ENCODE peak calls at places on chromosomes 3 and 15, in four cellular contexts. Y is A549, B is HepG2, R is K562. H is an unnamed sample.

GRCh38 chr15:38817427-38818155 is 253.0 kb upstream of the RASGRP1 start:
- DNase-seq in B (peak), R (peak), Y (peak), H (peak)

GRCh38 chr3:100401674-100402036 is 316 bp downstream of the LNP1 start:
- DNase-seq in Y (no peak), B (no peak), R (peak), H (no peak)

GRCh38 chr3:16219777-16220176 is 45.0 kb downstream of the DPH3 start:
- DNase-seq in B (no peak), R (no peak), Y (no peak), H (no peak)

GRCh38 chr3:51799879-51800757 is 21.1 kb upstream of the IQCF6 start:
- DNase-seq in Y (peak), B (peak), R (peak), H (peak)

GRCh38 chr15:63176302-63176701 is 13.1 kb upstream of the RAB8B start:
- DNase-seq in R (no peak), Y (no peak), B (no peak), H (no peak)

GRCh38 chr3:184645304-184645703 is 66.6 kb downstream of the MAGEF1 start:
- DNase-seq in Y (no peak), B (peak), R (no peak), H (no peak)

GRCh38 chr15:69926011-69926410 is 171.7 kb downstream of the TLE3 start:
- DNase-seq in B (no peak), R (no peak), Y (no peak), H (no peak)

GRCh38 chr15:58903232-58903631 is 30.2 kb downstream of the SLTM start:
- DNase-seq in Y (no peak), B (no peak), R (no peak), H (no peak)

GRCh38 chr3:193831495-193832455 is 238.8 kb downstream of the OPA1 start:
- DNase-seq in Y (no peak), B (no peak), R (no peak), H (peak)

GRCh38 chr15:71471347-71471746 is 339.0 kb upstream of the NR2E3 start:
- DNase-seq in R (no peak), B (no peak), Y (no peak), H (no peak)

GRCh38 chr3:150703756-150704344 is at the start of gene ERICH6:
- DNase-seq in R (peak), Y (peak), B (peak), H (peak)

GRCh38 chr3:169640467-169641148 is 22.9 kb downstream of the MECOM start:
- DNase-seq in R (no peak), Y (no peak), B (no peak), H (no peak)

GRCh38 chr3:89114841-89115223 is 7.4 kb downstream of the EPHA3 start:
- DNase-seq in R (no peak), Y (no peak), B (no peak), H (no peak)

GRCh38 chr3:15794303-15794771 is 3.4 kb downstream of the ANKRD28 start:
- DNase-seq in Y (no peak), R (no peak), B (no peak), H (no peak)

GRCh38 chr3:50204804-50205718 is at the start of gene SLC38A3:
- DNase-seq in B (no peak), R (peak), Y (no peak), H (no peak)

GRCh38 chr15:32878849-32879795 is 161.3 kb downstream of the GREM1 start:
- DNase-seq in B (no peak), Y (no peak), R (no peak), H (no peak)

GRCh38 chr3:52046186-52046913 is 10.0 kb downstream of the DUSP7 start:
- DNase-seq in B (no peak), R (no peak), Y (peak), H (no peak)

GRCh38 chr3:159824341-159824740 is 164.3 kb upstream of the IL12A start:
- DNase-seq in B (peak), Y (peak), R (no peak), H (no peak)

GRCh38 chr15:63407612-63408011 is 26.0 kb upstream of the CA12 start:
- DNase-seq in Y (no peak), R (no peak), B (no peak), H (no peak)

GRCh38 chr3:44476181-44476599 is 1.3 kb downstream of the ZNF445 start:
- DNase-seq in B (no peak), Y (no peak), R (no peak), H (no peak)

GRCh38 chr15:85587707-85588441 is 206.9 kb downstream of the KLHL25 start:
- DNase-seq in R (no peak), Y (no peak), B (no peak), H (no peak)

GRCh38 chr15:96183927-96184266 is 146.6 kb upstream of the NR2F2 start:
- DNase-seq in B (peak), Y (no peak), R (no peak), H (no peak)

GRCh38 chr15:96181873-96182301 is 148.6 kb upstream of the NR2F2 start:
- DNase-seq in R (no peak), B (no peak), Y (no peak), H (no peak)

GRCh38 chr15:96186105-96186504 is 144.4 kb upstream of the NR2F2 start:
- DNase-seq in R (no peak), B (no peak), Y (no peak), H (no peak)

GRCh38 chr15:96183020-96183926 is 147.2 kb upstream of the NR2F2 start:
- DNase-seq in R (no peak), B (peak), Y (no peak), H (no peak)

GRCh38 chr15:96184297-96184696 is 146.2 kb upstream of the NR2F2 start:
- DNase-seq in R (no peak), Y (no peak), B (no peak), H (no peak)
- TF ChIP-seq CEBPB in R (no peak), Y (no peak), B (no peak), H (no peak)

GRCh38 chr3:106208266-106208665 is 339.5 kb upstream of the CBLB start:
- DNase-seq in Y (no peak), R (no peak), B (no peak), H (no peak)
- TF ChIP-seq POLR2AphosphoS2 in Y (no peak), R (no peak), B (no peak), H (no peak)

DNA sequence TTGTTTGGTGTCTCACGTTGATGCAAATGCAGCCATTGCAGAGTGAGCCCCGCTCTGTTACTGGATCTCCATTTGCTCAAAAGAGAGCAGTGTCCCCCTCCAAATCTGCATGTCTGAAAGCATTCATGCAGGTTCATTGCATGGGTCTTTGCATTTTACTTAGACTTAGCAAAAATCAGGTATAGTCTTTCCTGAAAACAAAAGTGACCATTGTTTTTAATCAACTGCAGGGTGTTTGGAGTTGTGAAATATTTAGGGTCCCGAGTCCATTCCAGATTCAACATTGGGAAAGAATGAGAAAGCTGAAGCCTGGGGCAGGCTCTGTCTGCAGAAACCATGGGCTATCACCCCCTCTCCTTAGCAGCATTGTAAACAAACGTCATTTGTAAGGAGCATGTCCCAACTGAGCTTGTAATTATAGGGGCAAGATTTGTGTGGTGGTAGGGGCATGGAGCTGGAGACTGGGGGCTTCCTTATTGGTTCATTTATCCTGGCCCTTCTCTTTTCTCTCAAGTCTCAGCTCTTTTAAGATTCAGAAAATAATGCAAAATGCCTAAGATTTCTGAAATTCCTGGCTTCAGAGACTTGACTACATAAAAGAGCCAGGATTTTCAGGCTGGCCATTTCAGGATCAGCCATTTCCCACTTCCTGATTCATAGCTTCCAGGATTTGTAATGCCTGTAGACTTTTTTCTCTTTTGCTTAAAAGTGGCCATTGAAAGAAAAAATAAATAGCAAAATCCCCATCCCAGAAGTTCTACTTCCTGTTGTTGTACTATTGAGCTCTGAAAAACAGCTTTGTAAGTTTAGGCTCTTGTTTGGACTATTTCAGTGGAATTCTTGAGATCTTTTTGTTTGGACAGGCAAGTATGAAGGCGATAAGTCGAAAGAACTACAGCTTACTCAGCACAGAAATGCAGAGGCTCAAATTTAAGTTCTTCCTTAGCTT is 23.0 kb downstream of the IGF1R start:
- DNase-seq in B (peak), Y (no peak), R (no peak), H (no peak)
- TF ChIP-seq CEBPB in B (peak), Y (no peak), R (no peak), H (no peak)

GRCh38 chr3:112333386-112334334 is 704 bp downstream of the CD200 start:
- DNase-seq in R (no peak), Y (no peak), B (no peak), H (no peak)
- TF ChIP-seq POLR2AphosphoS2 in R (no peak), Y (no peak), B (no peak), H (peak)

GRCh38 chr15:44038801-44039200 is 156.3 kb downstream of the FRMD5 start:
- DNase-seq in B (peak), Y (no peak), R (no peak), H (no peak)
- TF ChIP-seq CEBPB in B (no peak), Y (no peak), R (no peak), H (no peak)